ENCODE peak calls at places on chromosomes 4 and X, in six cellular contexts. N is esophagus squamous epithelium, S is NT2/D1, Y is PC-3, G is Peyer's patch, U is lung. H is an unnamed sample.
A peak's percentile ranks its signal among the peaks of the same experiment; 100 is the strongest.

GRCh38 chrX:115297189-115297588 is 7.7 kb downstream of the LUZP4 start:
- DNase-seq in U (no peak), N (no peak), S (no peak), G (no peak), Y (peak; percentile 16), H (no peak)

GRCh38 chr4:47741200-47741599 is 96.7 kb downstream of the CORIN start:
- DNase-seq in S (no peak), U (no peak), Y (no peak), G (no peak), N (no peak), H (peak; percentile 13)

GRCh38 chrX:150362599-150363481 is at the start of gene MAMLD1:
- DNase-seq in S (no peak), N (no peak), U (peak; percentile 68), G (peak; percentile 85), Y (peak; percentile 84), H (peak; percentile 83)

GRCh38 chrX:23820235-23820782 is 37.3 kb downstream of the SAT1 start:
- DNase-seq in S (no peak), Y (peak; percentile 76), G (no peak), U (no peak), N (no peak), H (no peak)

GRCh38 chr4:15543537-15544195 is 74.0 kb downstream of the CC2D2A start:
- DNase-seq in U (no peak), Y (no peak), N (no peak), G (no peak), S (peak; percentile 46), H (no peak)

GRCh38 chr4:150173420-150173819 is 95.2 kb downstream of the DCLK2 start:
- DNase-seq in Y (no peak), S (no peak), U (no peak), G (no peak), N (no peak), H (no peak)

GRCh38 chr4:165537028-165537648 is 158.3 kb downstream of the CPE start:
- DNase-seq in Y (peak; percentile 77), N (no peak), U (no peak), S (peak; percentile 27), G (no peak), H (peak; percentile 80)

GRCh38 chr4:47490550-47490949 is 5.5 kb downstream of the ATP10D start:
- DNase-seq in G (no peak), S (peak; percentile 5), N (no peak), U (no peak), Y (peak; percentile 23), H (no peak)

GRCh38 chr4:150152764-150153163 is 74.5 kb downstream of the DCLK2 start:
- DNase-seq in Y (peak; percentile 26), S (peak; percentile 9), U (no peak), G (no peak), N (no peak), H (no peak)

GRCh38 chr4:93897559-93897958 is 69.0 kb downstream of the ATOH1 start:
- DNase-seq in N (no peak), U (no peak), G (no peak), Y (peak; percentile 42), S (no peak), H (peak; percentile 13)

GRCh38 chr4:4783847-4784246 is 75.6 kb upstream of the MSX1 start:
- DNase-seq in U (no peak), Y (no peak), N (no peak), G (no peak), S (no peak), H (no peak)

GRCh38 chr4:185167205-185167604 is 24.1 kb downstream of the SLC25A4 start:
- DNase-seq in N (no peak), Y (no peak), G (no peak), U (no peak), S (no peak), H (no peak)

GRCh38 chr4:26217961-26218676 is 102.7 kb upstream of the RBPJ start:
- DNase-seq in Y (no peak), G (no peak), S (no peak), U (no peak), N (no peak), H (peak; percentile 49)

GRCh38 chr4:123936615-123937014 is 540.0 kb downstream of the SPRY1 start:
- DNase-seq in U (no peak), S (no peak), N (no peak), G (no peak), Y (no peak), H (no peak)

GRCh38 chrX:24151513-24151912 is 2.0 kb downstream of the ZFX start:
- DNase-seq in N (no peak), U (no peak), G (no peak), Y (no peak), S (no peak), H (no peak)

GRCh38 chr4:3310301-3311094 is 17.7 kb downstream of the RGS12 start:
- DNase-seq in U (no peak), S (no peak), G (no peak), N (no peak), Y (no peak), H (no peak)

GRCh38 chr4:7103599-7104365 is 35.9 kb upstream of the GRPEL1 start:
- DNase-seq in G (peak; percentile 91), N (no peak), Y (no peak), U (peak; percentile 63), S (no peak), H (no peak)

GRCh38 chr4:143203577-143203976 is 18.9 kb downstream of the USP38 start:
- DNase-seq in Y (no peak), U (no peak), G (no peak), S (no peak), N (no peak), H (no peak)

GRCh38 chr4:143559757-143560147 is 46.2 kb downstream of the SMARCA5 start:
- DNase-seq in U (no peak), S (no peak), N (no peak), Y (no peak), G (no peak), H (no peak)

GRCh38 chrX:150772150-150772970 is 79.2 kb downstream of the MTMR1 start:
- DNase-seq in Y (peak; percentile 81), G (peak; percentile 85), N (peak; percentile 9), S (peak; percentile 43), U (peak; percentile 73), H (peak; percentile 78)

GRCh38 chr4:66284991-66285451 is 614.7 kb upstream of the EPHA5 start:
- DNase-seq in N (no peak), G (no peak), U (no peak), Y (no peak), S (no peak), H (no peak)

GRCh38 chr4:68466185-68466584 is 18.9 kb downstream of the TMPRSS11E start:
- DNase-seq in S (no peak), G (no peak), U (no peak), N (no peak), Y (peak; percentile 90), H (peak; percentile 7)

GRCh38 chrX:34903316-34903715 is 39.3 kb upstream of the FAM47B start:
- DNase-seq in U (no peak), S (no peak), G (no peak), N (no peak), Y (peak; percentile 45), H (peak; percentile 29)

GRCh38 chr4:76723373-76723772 is 174.6 kb downstream of the SOWAHB start:
- DNase-seq in Y (peak; percentile 12), U (no peak), N (no peak), G (no peak), S (no peak), H (peak; percentile 56)

GRCh38 chrX:7351946-7352345 is 204.0 kb upstream of the PUDP start:
- DNase-seq in U (no peak), S (no peak), G (no peak), N (no peak), Y (peak; percentile 2), H (peak; percentile 15)

GRCh38 chrX:124373348-124373747 is 27.0 kb downstream of the SH2D1A start:
- DNase-seq in Y (no peak), S (no peak), U (no peak), G (no peak), N (no peak), H (no peak)

GRCh38 chr4:184016742-184017668 is 111.9 kb downstream of the STOX2 start:
- DNase-seq in U (no peak), N (no peak), G (no peak), Y (no peak), S (no peak), H (no peak)

GRCh38 chr4:88219099-88219498 is 60.7 kb upstream of the ABCG2 start:
- DNase-seq in S (peak; percentile 36), U (no peak), Y (peak; percentile 57), G (no peak), N (no peak), H (peak; percentile 85)

GRCh38 chrX:44871114-44871645 is 1.8 kb upstream of the KDM6A start:
- DNase-seq in Y (peak; percentile 39), S (no peak), G (no peak), U (no peak), N (no peak), H (no peak)

DNA sequence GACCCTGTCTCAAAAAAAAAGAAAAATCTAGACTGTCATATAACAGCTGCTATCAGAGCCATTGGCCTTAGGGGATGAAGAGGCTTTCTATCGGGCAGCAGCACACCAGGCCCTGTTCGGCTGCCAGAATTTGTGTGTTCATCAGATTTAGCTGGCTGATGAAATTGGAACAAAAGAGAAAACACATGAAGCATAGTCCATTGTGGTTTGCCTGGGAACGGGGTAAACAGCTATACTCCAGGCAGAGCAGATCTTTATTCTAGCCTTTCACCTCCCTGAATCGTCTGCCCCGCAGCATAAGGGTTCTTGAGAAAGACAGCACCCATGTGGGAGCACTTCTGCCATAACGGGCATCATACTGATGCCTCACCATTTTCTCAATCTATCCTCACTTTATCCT is 11.6 kb downstream of the TKTL1 start:
- DNase-seq in Y (no peak), U (no peak), G (no peak), S (no peak), N (no peak), H (peak; percentile 13)
- H3K9me3 ChIP-seq in Y (no peaks in the 10 kb centered on the region), U (no peaks in the 10 kb centered on the region), G (no peaks in the 10 kb centered on the region), S (no peaks in the 10 kb centered on the region), N (no peaks in the 10 kb centered on the region), H (no peaks in the 10 kb centered on the region)

GRCh38 chr4:168598191-168598590 is 101.3 kb downstream of the PALLD start:
- DNase-seq in G (no peak), S (no peak), U (no peak), Y (no peak), N (no peak), H (no peak)
- H3K9me3 ChIP-seq in G (no peaks in the 10 kb centered on the region), S (no peaks in the 10 kb centered on the region), U (no peaks in the 10 kb centered on the region), Y (no peaks in the 10 kb centered on the region), N (no peaks in the 10 kb centered on the region), H (no peaks in the 10 kb centered on the region)

GRCh38 chr4:64230709-64231310 is 178.4 kb downstream of the TECRL start:
- DNase-seq in S (no peak), N (no peak), Y (peak; percentile 15), U (no peak), G (no peak), H (no peak)
- H3K9me3 ChIP-seq in S (peaks cover 57% of the 10 kb centered on the region), N (no peaks in the 10 kb centered on the region), Y (peaks cover 49% of the 10 kb centered on the region), U (peaks cover 14% of the 10 kb centered on the region), G (no peaks in the 10 kb centered on the region), H (peaks cover 70% of the 10 kb centered on the region)

DNA sequence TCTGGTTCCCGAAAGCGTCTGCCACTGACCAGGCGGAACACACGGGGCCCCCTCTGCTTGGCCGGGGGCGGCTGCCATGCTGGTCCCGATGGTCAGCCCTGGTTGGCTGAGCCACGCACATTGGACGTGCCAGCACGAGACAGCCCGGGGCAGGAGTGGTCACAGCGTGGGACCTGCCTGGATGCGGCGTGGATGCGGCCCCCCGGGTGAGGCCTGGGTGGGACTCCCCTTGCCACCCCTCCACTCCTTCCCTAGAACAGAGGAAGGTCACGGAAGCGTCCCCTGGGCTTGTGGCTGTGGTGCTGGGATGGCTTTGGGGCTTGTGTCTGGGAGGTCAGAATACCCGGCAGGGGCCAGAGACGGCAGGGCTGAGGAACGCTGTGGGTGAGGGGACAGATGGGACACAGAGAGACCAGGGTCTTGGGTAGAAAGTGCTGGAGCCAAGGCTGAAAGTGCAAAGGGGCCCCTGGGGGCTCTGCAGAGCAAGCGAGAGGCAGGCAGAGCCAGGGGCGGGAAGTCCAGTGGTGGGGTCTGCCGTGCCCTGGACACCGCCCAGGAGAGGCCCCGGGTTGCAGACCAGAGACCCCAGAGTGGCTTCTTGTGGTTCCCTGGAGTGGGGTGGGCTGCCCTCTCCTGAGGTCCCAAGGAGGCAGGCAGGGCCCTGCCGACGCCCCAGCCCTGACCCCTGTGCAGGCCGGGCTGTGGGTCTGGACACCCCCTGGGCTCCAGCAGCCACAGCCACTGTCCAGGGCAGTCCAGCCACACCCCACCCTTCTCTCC is 8.6 kb upstream of the CPLX1 start:
- DNase-seq in Y (no peak), G (no peak), U (no peak), S (no peak), N (no peak), H (no peak)
- H3K9me3 ChIP-seq in Y (peaks cover 6% of the 10 kb centered on the region), G (no peaks in the 10 kb centered on the region), U (peaks cover 40% of the 10 kb centered on the region), S (peaks cover 39% of the 10 kb centered on the region), N (no peaks in the 10 kb centered on the region), H (peaks cover 13% of the 10 kb centered on the region)

H was measured in adipocyte.